ENCODE peak calls at places on chromosomes 6 and 20, in six cellular contexts. One of them, this sample, is unnamed.

GRCh38 chr6:47481806-47482205 is 4.2 kb downstream of the CD2AP start:
- DNase-seq in ovary: no peak
- DNase-seq in sigmoid colon: no peak
- DNase-seq in spleen: no peak
- DNase-seq in GM23248: no peak
- DNase-seq in IMR-90: no peak
- DNase-seq in this sample: no peak

GRCh38 chr20:50070361-50070760 is 42.6 kb downstream of the UBE2V1 start:
- DNase-seq in GM23248: no peak
- DNase-seq in IMR-90: no peak
- DNase-seq in spleen: peak
- DNase-seq in ovary: no peak
- DNase-seq in sigmoid colon: peak
- DNase-seq in this sample: no peak

GRCh38 chr6:32079566-32080290 is 29.4 kb downstream of the TNXB start:
- DNase-seq in IMR-90: no peak
- DNase-seq in spleen: peak
- DNase-seq in ovary: no peak
- DNase-seq in sigmoid colon: no peak
- DNase-seq in GM23248: peak
- DNase-seq in this sample: no peak

GRCh38 chr6:144405173-144405572 is 120.0 kb downstream of the UTRN start:
- DNase-seq in sigmoid colon: no peak
- DNase-seq in GM23248: no peak
- DNase-seq in IMR-90: peak
- DNase-seq in ovary: no peak
- DNase-seq in spleen: no peak
- DNase-seq in this sample: no peak

GRCh38 chr6:16345449-16346330 is 107.3 kb downstream of the GMPR start:
- DNase-seq in spleen: no peak
- DNase-seq in IMR-90: peak
- DNase-seq in sigmoid colon: peak
- DNase-seq in ovary: no peak
- DNase-seq in GM23248: peak
- DNase-seq in this sample: peak

GRCh38 chr6:144581807-144582537 is 296.8 kb downstream of the UTRN start:
- DNase-seq in spleen: no peak
- DNase-seq in ovary: no peak
- DNase-seq in IMR-90: peak
- DNase-seq in sigmoid colon: no peak
- DNase-seq in GM23248: peak
- DNase-seq in this sample: no peak

GRCh38 chr6:132054525-132054924 is 103.4 kb upstream of the CCN2 start:
- DNase-seq in ovary: no peak
- DNase-seq in sigmoid colon: no peak
- DNase-seq in GM23248: peak
- DNase-seq in IMR-90: peak
- DNase-seq in spleen: no peak
- DNase-seq in this sample: no peak

GRCh38 chr20:16922834-16923233 is 174.7 kb downstream of the OTOR start:
- DNase-seq in GM23248: peak
- DNase-seq in ovary: no peak
- DNase-seq in spleen: no peak
- DNase-seq in IMR-90: peak
- DNase-seq in sigmoid colon: no peak
- DNase-seq in this sample: no peak

GRCh38 chr6:151649835-151650234 is 156.0 kb downstream of the CCDC170 start:
- DNase-seq in sigmoid colon: no peak
- DNase-seq in IMR-90: no peak
- DNase-seq in GM23248: no peak
- DNase-seq in spleen: no peak
- DNase-seq in ovary: no peak
- DNase-seq in this sample: no peak

GRCh38 chr20:44745560-44746366 is at the start of gene KCNK15:
- DNase-seq in GM23248: peak
- DNase-seq in IMR-90: peak
- DNase-seq in sigmoid colon: peak
- DNase-seq in spleen: no peak
- DNase-seq in ovary: peak
- DNase-seq in this sample: no peak

GRCh38 chr6:111741177-111741952 is 131.9 kb downstream of the FYN start:
- DNase-seq in GM23248: no peak
- DNase-seq in sigmoid colon: no peak
- DNase-seq in spleen: no peak
- DNase-seq in IMR-90: no peak
- DNase-seq in ovary: no peak
- DNase-seq in this sample: no peak

GRCh38 chr20:17960927-17961599 is 7.5 kb downstream of the SNX5 start:
- DNase-seq in sigmoid colon: peak
- DNase-seq in GM23248: peak
- DNase-seq in IMR-90: peak
- DNase-seq in spleen: no peak
- DNase-seq in ovary: peak
- DNase-seq in this sample: no peak

GRCh38 chr6:41939848-41940758 is 1.5 kb downstream of the CCND3 start:
- DNase-seq in spleen: peak
- DNase-seq in ovary: peak
- DNase-seq in GM23248: peak
- DNase-seq in IMR-90: peak
- DNase-seq in sigmoid colon: peak
- DNase-seq in this sample: no peak

GRCh38 chr6:42523158-42523814 is 40.5 kb upstream of the UBR2 start:
- DNase-seq in ovary: no peak
- DNase-seq in spleen: no peak
- DNase-seq in IMR-90: peak
- DNase-seq in GM23248: peak
- DNase-seq in sigmoid colon: no peak
- DNase-seq in this sample: no peak

GRCh38 chr6:79513111-79513510 is 24.1 kb downstream of the LCA5 start:
- DNase-seq in spleen: no peak
- DNase-seq in ovary: no peak
- DNase-seq in GM23248: no peak
- DNase-seq in sigmoid colon: no peak
- DNase-seq in IMR-90: no peak
- DNase-seq in this sample: no peak

GRCh38 chr20:19973920-19974620 is 43.1 kb upstream of the NAA20 start:
- DNase-seq in GM23248: peak
- DNase-seq in spleen: no peak
- DNase-seq in IMR-90: peak
- DNase-seq in ovary: peak
- DNase-seq in sigmoid colon: peak
- DNase-seq in this sample: peak

GRCh38 chr6:132003516-132004178 is 52.5 kb upstream of the CCN2 start:
- DNase-seq in GM23248: no peak
- DNase-seq in ovary: no peak
- DNase-seq in spleen: no peak
- DNase-seq in sigmoid colon: no peak
- DNase-seq in IMR-90: no peak
- DNase-seq in this sample: peak

GRCh38 chr6:132259070-132259469 is 142.2 kb downstream of the MOXD1 start:
- DNase-seq in IMR-90: peak
- DNase-seq in spleen: no peak
- DNase-seq in GM23248: peak
- DNase-seq in ovary: no peak
- DNase-seq in sigmoid colon: no peak
- DNase-seq in this sample: no peak

GRCh38 chr20:32210206-32210605 is 2.5 kb downstream of the POFUT1 start:
- DNase-seq in sigmoid colon: no peak
- DNase-seq in ovary: no peak
- DNase-seq in spleen: no peak
- DNase-seq in IMR-90: peak
- DNase-seq in GM23248: peak
- DNase-seq in this sample: no peak
- H3K27ac ChIP-seq in sigmoid colon: no peak
- H3K27ac ChIP-seq in ovary: no peak
- H3K27ac ChIP-seq in spleen: no peak
- H3K27ac ChIP-seq in IMR-90: no peak
- H3K27ac ChIP-seq in GM23248: no peak
- H3K27ac ChIP-seq in this sample: peak

GRCh38 chr6:165794179-165794601 is 131.1 kb upstream of the PDE10A start:
- DNase-seq in sigmoid colon: no peak
- DNase-seq in spleen: no peak
- DNase-seq in ovary: no peak
- DNase-seq in GM23248: no peak
- DNase-seq in IMR-90: no peak
- DNase-seq in this sample: no peak
- H3K27ac ChIP-seq in sigmoid colon: no peak
- H3K27ac ChIP-seq in spleen: no peak
- H3K27ac ChIP-seq in ovary: no peak
- H3K27ac ChIP-seq in GM23248: no peak
- H3K27ac ChIP-seq in IMR-90: no peak
- H3K27ac ChIP-seq in this sample: no peak

GRCh38 chr20:62411479-62412193 is 4.6 kb upstream of the CABLES2 start:
- DNase-seq in spleen: no peak
- DNase-seq in sigmoid colon: no peak
- DNase-seq in ovary: no peak
- DNase-seq in GM23248: no peak
- DNase-seq in IMR-90: no peak
- DNase-seq in this sample: no peak

GRCh38 chr20:62410742-62411478 is 3.8 kb upstream of the CABLES2 start:
- DNase-seq in GM23248: no peak
- DNase-seq in ovary: no peak
- DNase-seq in spleen: no peak
- DNase-seq in sigmoid colon: no peak
- DNase-seq in IMR-90: no peak
- DNase-seq in this sample: no peak

GRCh38 chr20:62408640-62409039 is 1.6 kb upstream of the CABLES2 start:
- DNase-seq in GM23248: no peak
- DNase-seq in spleen: no peak
- DNase-seq in ovary: no peak
- DNase-seq in IMR-90: no peak
- DNase-seq in sigmoid colon: no peak
- DNase-seq in this sample: no peak

GRCh38 chr20:62409086-62409853 is 2.2 kb upstream of the CABLES2 start:
- DNase-seq in GM23248: no peak
- DNase-seq in ovary: no peak
- DNase-seq in sigmoid colon: no peak
- DNase-seq in IMR-90: no peak
- DNase-seq in spleen: no peak
- DNase-seq in this sample: no peak

DNA sequence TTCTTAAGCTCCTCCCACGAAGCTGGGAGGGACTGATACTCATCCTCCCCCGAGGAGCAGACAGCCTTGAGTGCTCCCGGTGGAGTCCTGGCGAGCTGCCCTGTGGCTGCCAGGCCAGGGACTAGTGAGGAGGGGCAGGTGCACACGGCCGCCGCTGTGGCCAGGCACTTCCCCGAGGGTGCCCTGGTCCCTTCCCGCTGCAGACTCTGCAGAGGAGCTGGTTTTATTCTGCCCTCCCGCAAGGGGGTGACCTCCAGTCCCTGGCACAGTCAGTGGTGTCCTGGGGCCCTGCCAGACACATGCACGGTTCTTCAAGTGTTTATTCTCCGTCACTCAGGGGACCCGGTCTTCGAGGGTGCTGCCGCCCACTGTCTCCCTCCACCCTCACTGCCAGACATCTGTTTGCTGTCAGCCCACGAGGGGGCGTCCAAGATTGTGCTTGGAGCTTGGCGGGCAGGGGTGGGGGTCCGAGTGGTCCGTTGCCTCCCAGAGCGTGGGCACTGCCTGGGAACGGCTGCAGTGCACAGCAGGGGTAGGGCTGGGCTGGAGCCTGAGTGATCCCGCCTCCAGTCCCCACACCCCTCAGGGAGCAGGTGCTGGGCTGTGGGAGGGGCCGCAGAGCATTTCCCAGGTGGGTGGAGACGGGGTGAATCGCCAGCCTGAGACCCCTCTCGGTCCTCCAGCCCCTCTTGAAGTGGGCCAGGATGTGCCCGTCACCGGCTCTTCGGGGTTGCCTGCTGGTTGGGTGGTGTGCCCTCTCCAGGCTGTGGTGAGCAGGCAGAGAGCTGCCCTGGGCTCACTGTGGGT is 3.1 kb upstream of the CABLES2 start:
- DNase-seq in ovary: peak
- DNase-seq in IMR-90: no peak
- DNase-seq in spleen: no peak
- DNase-seq in sigmoid colon: peak
- DNase-seq in GM23248: peak
- DNase-seq in this sample: no peak
- H3K27ac ChIP-seq in ovary: no peak
- H3K27ac ChIP-seq in IMR-90: no peak
- H3K27ac ChIP-seq in spleen: no peak
- H3K27ac ChIP-seq in sigmoid colon: peak
- H3K27ac ChIP-seq in GM23248: no peak
- H3K27ac ChIP-seq in this sample: no peak

DNA sequence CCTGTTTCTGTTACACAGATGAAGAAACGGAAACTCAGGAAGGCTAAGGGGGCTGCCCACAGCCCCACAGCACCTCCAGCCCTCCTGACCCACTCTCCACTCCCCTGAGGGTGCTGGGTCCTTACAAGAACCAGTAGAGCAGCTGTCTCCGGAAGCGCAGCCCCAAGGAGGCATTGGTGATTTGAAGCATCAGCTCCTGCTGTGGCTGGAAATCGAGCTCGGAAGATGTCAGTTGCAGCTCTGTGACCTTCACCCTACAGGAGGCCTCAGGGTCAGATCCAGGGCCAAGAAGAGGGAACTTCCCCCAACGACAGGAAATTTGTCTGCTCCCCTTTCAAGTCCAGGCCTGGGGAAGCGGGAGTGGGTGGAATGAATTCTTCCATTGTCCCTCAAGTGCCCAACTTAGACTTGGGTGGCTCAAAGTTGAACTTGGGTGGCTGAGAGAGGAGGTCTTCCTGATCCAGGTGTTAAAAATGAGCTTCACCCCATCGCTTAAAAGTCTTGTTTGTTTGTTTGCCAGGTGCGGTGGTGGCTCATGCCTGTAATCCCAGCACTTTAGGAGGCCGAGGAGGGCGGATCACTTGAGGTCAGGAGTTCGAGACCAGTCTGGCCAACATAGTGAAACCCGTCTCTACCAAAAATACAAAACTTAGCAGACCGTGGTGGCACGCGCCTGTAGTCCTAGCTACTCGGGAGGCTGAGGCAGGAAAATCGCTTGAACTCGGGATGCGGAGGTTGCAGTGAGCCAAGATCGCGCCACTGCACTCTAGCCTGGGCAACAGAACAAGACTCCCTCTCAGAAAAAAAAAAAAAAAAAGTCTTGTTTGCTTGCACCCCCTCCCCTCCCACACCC is 1.9 kb downstream of the PLTP start:
- DNase-seq in spleen: no peak
- DNase-seq in ovary: peak
- DNase-seq in GM23248: no peak
- DNase-seq in sigmoid colon: no peak
- DNase-seq in IMR-90: no peak
- DNase-seq in this sample: no peak
- H3K27ac ChIP-seq in spleen: peak
- H3K27ac ChIP-seq in ovary: peak
- H3K27ac ChIP-seq in GM23248: no peak
- H3K27ac ChIP-seq in sigmoid colon: peak
- H3K27ac ChIP-seq in IMR-90: no peak
- H3K27ac ChIP-seq in this sample: peak

This sample was measured in epithelial cell of prostate.